ENCODE peak calls at places on chromosomes 6 and 20, in eight cellular contexts. E is hepatocyte, R is OCI-LY7, M is Karpas-422, Q is GM23248, U is PC-3, I is GM23338, N is PC-9. K is an unnamed sample.

GRCh38 chr6:75368864-75369402 is 84.3 kb upstream of the TMEM30A start:
- DNase-seq in E (no peak), Q (no peak), M (no peak), U (no peak), R (no peak), N (no peak), I (no peak), K (no peak)

GRCh38 chr6:7696061-7696460 is 29.8 kb upstream of the BMP6 start:
- DNase-seq in N (no peak), Q (no peak), R (no peak), I (no peak), U (no peak), E (no peak), M (no peak), K (no peak)

GRCh38 chr6:73085362-73085975 is 139.8 kb downstream of the KHDC1L start:
- DNase-seq in E (no peak), R (no peak), N (no peak), U (no peak), Q (peak; percentile 13), I (peak; percentile 57), M (no peak), K (no peak)

GRCh38 chr20:35329435-35330139 is 37.4 kb upstream of the FAM83C start:
- DNase-seq in M (peak; percentile 85), E (peak; percentile 56), U (peak; percentile 83), R (peak; percentile 61), I (peak; percentile 87), Q (peak; percentile 51), N (peak; percentile 53), K (peak; percentile 50)

GRCh38 chr6:155310596-155310995 is 3.7 kb downstream of the TFB1M start:
- DNase-seq in Q (peak; percentile 58), R (no peak), E (no peak), M (no peak), I (no peak), N (no peak), U (peak; percentile 35), K (no peak)

GRCh38 chr6:135281227-135281626 is 100.1 kb downstream of the MYB start:
- DNase-seq in I (no peak), U (no peak), N (no peak), M (peak; percentile 70), R (peak; percentile 44), E (no peak), Q (no peak), K (no peak)

GRCh38 chr6:107823047-107823557 is 1.0 kb downstream of the SCML4 start:
- DNase-seq in R (peak; percentile 15), N (no peak), I (no peak), Q (no peak), M (no peak), U (no peak), E (no peak), K (no peak)

GRCh38 chr20:5797843-5798462 is 47.8 kb downstream of the SHLD1 start:
- DNase-seq in Q (no peak), E (no peak), U (no peak), N (no peak), I (no peak), M (peak; percentile 62), R (peak; percentile 98), K (peak; percentile 34)

GRCh38 chr20:51094221-51094620 is 71.3 kb upstream of the KCNG1 start:
- DNase-seq in I (peak; percentile 28), R (no peak), Q (peak; percentile 23), E (no peak), M (no peak), N (no peak), U (no peak), K (peak; percentile 33)

GRCh38 chr20:51093240-51093763 is 70.4 kb upstream of the KCNG1 start:
- DNase-seq in M (no peak), I (no peak), N (no peak), E (no peak), R (no peak), U (peak; percentile 70), Q (no peak), K (no peak)

GRCh38 chr20:51091564-51092195 is 68.8 kb upstream of the KCNG1 start:
- DNase-seq in M (no peak), R (no peak), Q (no peak), N (no peak), U (no peak), I (peak; percentile 37), E (no peak), K (no peak)

GRCh38 chr20:51089840-51090239 is 66.9 kb upstream of the KCNG1 start:
- DNase-seq in E (no peak), Q (no peak), R (no peak), N (no peak), M (no peak), I (no peak), U (no peak), K (no peak)

DNA sequence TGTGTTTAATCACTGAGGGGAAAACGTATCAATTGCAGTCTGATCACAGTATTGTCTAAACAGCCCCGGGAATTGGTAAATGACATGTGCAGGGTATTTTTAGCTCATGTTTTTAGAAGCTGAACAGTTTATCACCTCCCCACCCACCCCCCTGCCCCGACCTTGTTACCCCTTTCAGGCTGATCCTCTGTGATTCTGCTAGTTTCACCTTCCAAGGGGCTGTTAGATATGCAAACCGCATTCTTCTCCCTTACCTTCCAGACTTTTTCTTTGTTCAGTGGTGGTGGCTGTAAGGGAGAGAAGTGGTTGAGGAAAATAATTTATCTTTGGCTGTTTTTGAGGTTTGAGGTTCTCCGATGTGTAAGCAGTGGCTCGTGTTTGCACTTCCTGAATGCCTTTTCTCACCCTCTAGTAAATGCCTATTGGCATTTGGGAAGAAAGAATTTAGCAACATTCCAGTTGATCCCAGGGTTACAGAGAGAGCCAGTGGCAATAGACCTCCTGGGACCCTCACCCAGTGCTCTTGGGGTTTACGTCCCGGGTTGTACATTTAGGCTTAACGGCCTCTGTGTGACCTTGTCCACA is 69.4 kb upstream of the KCNG1 start:
- DNase-seq in I (peak; percentile 46), Q (no peak), E (no peak), U (no peak), R (no peak), M (no peak), N (no peak), K (no peak)
- H3K9me2 ChIP-seq in I (no peaks in the 10 kb centered on the region), Q (no peaks in the 10 kb centered on the region), E (no peaks in the 10 kb centered on the region), U (no peaks in the 10 kb centered on the region), R (no peaks in the 10 kb centered on the region), M (no peaks in the 10 kb centered on the region), N (no peaks in the 10 kb centered on the region), K (no peaks in the 10 kb centered on the region)

GRCh38 chr20:62961799-62962198 is 9.3 kb downstream of the SLC17A9 start:
- DNase-seq in U (no peak), Q (no peak), N (no peak), E (no peak), R (no peak), M (no peak), I (no peak), K (no peak)

GRCh38 chr20:62961310-62961783 is 8.8 kb downstream of the SLC17A9 start:
- DNase-seq in M (no peak), Q (no peak), I (no peak), E (no peak), R (no peak), N (no peak), U (no peak), K (no peak)

GRCh38 chr20:62962891-62963613 is 10.5 kb downstream of the SLC17A9 start:
- DNase-seq in R (no peak), M (no peak), Q (no peak), I (no peak), N (no peak), U (no peak), E (no peak), K (no peak)

GRCh38 chr20:62963614-62964397 is 11.3 kb downstream of the SLC17A9 start:
- DNase-seq in M (no peak), U (no peak), R (no peak), Q (no peak), E (no peak), I (no peak), N (no peak), K (no peak)

DNA sequence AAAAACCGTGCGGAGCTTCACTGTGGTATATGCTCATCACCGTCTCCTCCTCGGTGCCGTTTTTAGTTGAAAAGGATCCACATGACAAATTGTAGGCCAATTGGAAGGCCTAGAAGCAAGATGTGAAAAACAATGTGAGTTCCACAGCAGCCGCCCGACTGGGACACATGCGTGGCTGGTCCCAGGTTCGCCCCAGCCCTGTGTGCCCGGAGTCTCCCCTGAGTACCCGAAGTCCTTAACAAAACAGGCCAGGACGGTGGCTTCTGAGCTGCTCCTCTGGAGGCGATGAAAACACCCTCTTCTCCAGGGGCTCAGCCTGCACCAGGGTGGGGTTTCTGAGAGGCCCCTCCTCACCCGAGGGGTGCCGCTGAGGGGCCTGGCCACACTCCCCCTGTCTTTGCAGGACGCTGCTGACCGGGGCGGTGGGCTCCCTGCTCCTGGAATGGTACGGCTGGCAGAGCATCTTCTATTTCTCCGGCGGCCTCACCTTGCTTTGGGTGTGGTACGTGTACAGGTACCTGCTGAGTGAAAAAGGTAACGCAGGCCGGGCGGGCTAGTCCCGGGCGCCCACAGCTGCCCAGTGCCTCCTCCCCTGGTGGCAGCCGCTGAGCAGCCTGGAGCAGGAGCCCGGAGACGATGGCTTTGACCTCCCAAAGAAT is 9.8 kb downstream of the SLC17A9 start:
- DNase-seq in N (no peak), R (no peak), M (no peak), Q (no peak), I (no peak), E (no peak), U (no peak), K (no peak)
- H2AFZ ChIP-seq in N (no peak overlapping the region), R (no peak overlapping the region), M (no peak overlapping the region), Q (no peak overlapping the region), I (no peak overlapping the region), E (no peak overlapping the region), U (no peak overlapping the region), K (no peak overlapping the region)

GRCh38 chr6:38136547-38136946 is 317.0 kb downstream of the ZFAND3 start:
- DNase-seq in I (no peak), M (no peak), Q (peak; percentile 17), E (no peak), U (no peak), N (no peak), R (no peak), K (no peak)

GRCh38 chr6:38131527-38131965 is 312.0 kb downstream of the ZFAND3 start:
- DNase-seq in I (no peak), Q (peak; percentile 96), E (no peak), M (no peak), U (peak; percentile 26), R (no peak), N (no peak), K (no peak)

GRCh38 chr6:38137609-38138008 is 318.1 kb downstream of the ZFAND3 start:
- DNase-seq in I (peak; percentile 78), E (no peak), U (no peak), M (no peak), Q (no peak), N (no peak), R (no peak), K (no peak)

GRCh38 chr6:38133932-38134703 is 314.6 kb downstream of the ZFAND3 start:
- DNase-seq in Q (no peak), U (peak; percentile 81), E (peak; percentile 33), R (no peak), I (no peak), N (peak; percentile 71), M (no peak), K (no peak)

DNA sequence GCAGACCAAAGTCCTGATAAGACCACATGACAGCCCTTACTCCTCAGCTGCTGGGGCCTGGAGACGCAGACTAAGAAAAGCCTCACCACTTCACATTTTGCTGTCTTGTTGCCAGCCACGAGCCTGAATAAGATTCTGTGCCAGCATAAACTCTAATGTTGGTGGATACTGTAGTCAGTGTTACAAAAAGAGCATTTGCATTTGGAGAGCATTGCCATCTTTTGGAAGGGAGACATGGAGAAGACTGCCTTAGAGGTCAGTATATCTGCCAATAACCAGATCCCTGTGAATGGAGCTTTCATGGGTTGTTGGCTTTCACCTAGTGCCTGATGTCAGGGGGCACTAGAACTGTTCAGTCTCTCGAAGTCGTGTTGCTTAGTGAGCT is 315.2 kb downstream of the ZFAND3 start:
- DNase-seq in E (no peak), N (no peak), M (no peak), Q (no peak), I (no peak), U (no peak), R (no peak), K (no peak)
- H3K9me2 ChIP-seq in E (no peaks in the 10 kb centered on the region), N (no peaks in the 10 kb centered on the region), M (no peaks in the 10 kb centered on the region), Q (no peaks in the 10 kb centered on the region), I (peaks cover 3% of the 10 kb centered on the region), U (no peaks in the 10 kb centered on the region), R (no peaks in the 10 kb centered on the region), K (no peaks in the 10 kb centered on the region)

GRCh38 chr20:49187330-49188100 is 619 bp downstream of the STAU1 start:
- DNase-seq in M (peak; percentile 62), Q (peak; percentile 63), E (peak; percentile 59), R (peak; percentile 52), I (peak; percentile 58), U (no peak), N (no peak), K (peak; percentile 21)
- H2AFZ ChIP-seq in M (no peak overlapping the region), Q (peak overlapping the region; percentile 62), E (peak overlapping the region; percentile 64), R (no peak overlapping the region), I (no peak overlapping the region), U (peak overlapping the region; percentile 42), N (peak overlapping the region; percentile 73), K (peak overlapping the region; percentile 15)